ENCODE peak calls at places on chromosomes 11 and 22, in four cellular contexts. One of them, this sample, is unnamed.

GRCh38 chr11:12421386-12421785 is 44.0 kb downstream of the PARVA start:
- DNase-seq in breast epithelium: no peak
- DNase-seq in midbrain: no peak
- DNase-seq in stimulated activated CD4-positive, alpha-beta T cell treated with anti-CD3 and anti-CD28 coated beads, Interleukin-12 subunit alpha, Interleukin-12 subunit beta, amount 100 ng/mL, for 4 hours: no peak
- DNase-seq in this sample: no peak

GRCh38 chr22:46086577-46087335 is 63.6 kb upstream of the PPARA start:
- DNase-seq in breast epithelium: no peak
- DNase-seq in stimulated activated CD4-positive, alpha-beta T cell treated with anti-CD3 and anti-CD28 coated beads, Interleukin-12 subunit alpha, Interleukin-12 subunit beta, amount 100 ng/mL, for 4 hours: no peak
- DNase-seq in midbrain: no peak
- DNase-seq in this sample: no peak

GRCh38 chr11:122559734-122560382 is 95.7 kb upstream of the UBASH3B start:
- DNase-seq in breast epithelium: no peak
- DNase-seq in midbrain: no peak
- DNase-seq in stimulated activated CD4-positive, alpha-beta T cell treated with anti-CD3 and anti-CD28 coated beads, Interleukin-12 subunit alpha, Interleukin-12 subunit beta, amount 100 ng/mL, for 4 hours: no peak
- DNase-seq in this sample: no peak

GRCh38 chr22:39732625-39733024 is 160.9 kb downstream of the ENTHD1 start:
- DNase-seq in midbrain: no peak
- DNase-seq in stimulated activated CD4-positive, alpha-beta T cell treated with anti-CD3 and anti-CD28 coated beads, Interleukin-12 subunit alpha, Interleukin-12 subunit beta, amount 100 ng/mL, for 4 hours: no peak
- DNase-seq in breast epithelium: no peak
- DNase-seq in this sample: no peak

GRCh38 chr11:132862137-132862536 is 670.2 kb downstream of the OPCML start:
- DNase-seq in breast epithelium: no peak
- DNase-seq in midbrain: no peak
- DNase-seq in stimulated activated CD4-positive, alpha-beta T cell treated with anti-CD3 and anti-CD28 coated beads, Interleukin-12 subunit alpha, Interleukin-12 subunit beta, amount 100 ng/mL, for 4 hours: no peak
- DNase-seq in this sample: no peak

GRCh38 chr22:32823024-32823730 is 21.7 kb downstream of the TIMP3 start:
- DNase-seq in stimulated activated CD4-positive, alpha-beta T cell treated with anti-CD3 and anti-CD28 coated beads, Interleukin-12 subunit alpha, Interleukin-12 subunit beta, amount 100 ng/mL, for 4 hours: no peak
- DNase-seq in breast epithelium: no peak
- DNase-seq in midbrain: no peak
- DNase-seq in this sample: no peak

GRCh38 chr11:620935-621814 is 3.6 kb downstream of the CDHR5 start:
- DNase-seq in stimulated activated CD4-positive, alpha-beta T cell treated with anti-CD3 and anti-CD28 coated beads, Interleukin-12 subunit alpha, Interleukin-12 subunit beta, amount 100 ng/mL, for 4 hours: no peak
- DNase-seq in breast epithelium: no peak
- DNase-seq in midbrain: no peak
- DNase-seq in this sample: no peak

GRCh38 chr11:11672764-11673163 is 51.0 kb upstream of the GALNT18 start:
- DNase-seq in stimulated activated CD4-positive, alpha-beta T cell treated with anti-CD3 and anti-CD28 coated beads, Interleukin-12 subunit alpha, Interleukin-12 subunit beta, amount 100 ng/mL, for 4 hours: no peak
- DNase-seq in breast epithelium: no peak
- DNase-seq in midbrain: no peak
- DNase-seq in this sample: no peak

GRCh38 chr11:72633068-72633467 is 41.2 kb downstream of the PDE2A start:
- DNase-seq in breast epithelium: no peak
- DNase-seq in stimulated activated CD4-positive, alpha-beta T cell treated with anti-CD3 and anti-CD28 coated beads, Interleukin-12 subunit alpha, Interleukin-12 subunit beta, amount 100 ng/mL, for 4 hours: no peak
- DNase-seq in midbrain: no peak
- DNase-seq in this sample: no peak

GRCh38 chr22:45310331-45311032 is 748 bp downstream of the FAM118A start:
- DNase-seq in midbrain: no peak
- DNase-seq in stimulated activated CD4-positive, alpha-beta T cell treated with anti-CD3 and anti-CD28 coated beads, Interleukin-12 subunit alpha, Interleukin-12 subunit beta, amount 100 ng/mL, for 4 hours: no peak
- DNase-seq in breast epithelium: no peak
- DNase-seq in this sample: no peak

GRCh38 chr11:79263001-79263400 is 177.8 kb downstream of the TENM4 start:
- DNase-seq in breast epithelium: no peak
- DNase-seq in stimulated activated CD4-positive, alpha-beta T cell treated with anti-CD3 and anti-CD28 coated beads, Interleukin-12 subunit alpha, Interleukin-12 subunit beta, amount 100 ng/mL, for 4 hours: no peak
- DNase-seq in midbrain: no peak
- DNase-seq in this sample: no peak

GRCh38 chr22:45231293-45231692 is 9.4 kb downstream of the KIAA0930 start:
- DNase-seq in breast epithelium: no peak
- DNase-seq in midbrain: no peak
- DNase-seq in stimulated activated CD4-positive, alpha-beta T cell treated with anti-CD3 and anti-CD28 coated beads, Interleukin-12 subunit alpha, Interleukin-12 subunit beta, amount 100 ng/mL, for 4 hours: no peak
- DNase-seq in this sample: no peak

GRCh38 chr11:109236696-109237095 is 185.3 kb upstream of the C11orf87 start:
- DNase-seq in midbrain: no peak
- DNase-seq in breast epithelium: no peak
- DNase-seq in stimulated activated CD4-positive, alpha-beta T cell treated with anti-CD3 and anti-CD28 coated beads, Interleukin-12 subunit alpha, Interleukin-12 subunit beta, amount 100 ng/mL, for 4 hours: no peak
- DNase-seq in this sample: no peak

GRCh38 chr11:119389611-119390254 is 8.2 kb upstream of the USP2 start:
- DNase-seq in stimulated activated CD4-positive, alpha-beta T cell treated with anti-CD3 and anti-CD28 coated beads, Interleukin-12 subunit alpha, Interleukin-12 subunit beta, amount 100 ng/mL, for 4 hours: no peak
- DNase-seq in breast epithelium: no peak
- DNase-seq in midbrain: no peak
- DNase-seq in this sample: no peak

GRCh38 chr11:12070446-12071267 is 39.7 kb upstream of the MICAL2 start:
- DNase-seq in stimulated activated CD4-positive, alpha-beta T cell treated with anti-CD3 and anti-CD28 coated beads, Interleukin-12 subunit alpha, Interleukin-12 subunit beta, amount 100 ng/mL, for 4 hours: no peak
- DNase-seq in breast epithelium: no peak
- DNase-seq in midbrain: no peak
- DNase-seq in this sample: no peak

GRCh38 chr11:91435694-91436375 is 788.8 kb upstream of the FAT3 start:
- DNase-seq in stimulated activated CD4-positive, alpha-beta T cell treated with anti-CD3 and anti-CD28 coated beads, Interleukin-12 subunit alpha, Interleukin-12 subunit beta, amount 100 ng/mL, for 4 hours: no peak
- DNase-seq in breast epithelium: no peak
- DNase-seq in midbrain: no peak
- DNase-seq in this sample: no peak

GRCh38 chr22:25848954-25849353 is 107.0 kb downstream of the MYO18B start:
- DNase-seq in midbrain: no peak
- DNase-seq in breast epithelium: no peak
- DNase-seq in stimulated activated CD4-positive, alpha-beta T cell treated with anti-CD3 and anti-CD28 coated beads, Interleukin-12 subunit alpha, Interleukin-12 subunit beta, amount 100 ng/mL, for 4 hours: no peak
- DNase-seq in this sample: no peak

GRCh38 chr22:30268331-30268730 is 1.7 kb upstream of the OSM start:
- DNase-seq in breast epithelium: no peak
- DNase-seq in stimulated activated CD4-positive, alpha-beta T cell treated with anti-CD3 and anti-CD28 coated beads, Interleukin-12 subunit alpha, Interleukin-12 subunit beta, amount 100 ng/mL, for 4 hours: no peak
- DNase-seq in midbrain: no peak
- DNase-seq in this sample: no peak

GRCh38 chr22:20526628-20527355 is 19.4 kb downstream of the MED15 start:
- DNase-seq in midbrain: no peak
- DNase-seq in breast epithelium: no peak
- DNase-seq in stimulated activated CD4-positive, alpha-beta T cell treated with anti-CD3 and anti-CD28 coated beads, Interleukin-12 subunit alpha, Interleukin-12 subunit beta, amount 100 ng/mL, for 4 hours: no peak
- DNase-seq in this sample: no peak

GRCh38 chr11:894575-895201 is 15.9 kb downstream of the CHID1 start:
- DNase-seq in breast epithelium: no peak
- DNase-seq in midbrain: no peak
- DNase-seq in stimulated activated CD4-positive, alpha-beta T cell treated with anti-CD3 and anti-CD28 coated beads, Interleukin-12 subunit alpha, Interleukin-12 subunit beta, amount 100 ng/mL, for 4 hours: no peak
- DNase-seq in this sample: no peak

GRCh38 chr22:48713266-48714205 is 1114.1 kb downstream of the BRD1 start:
- DNase-seq in midbrain: no peak
- DNase-seq in breast epithelium: no peak
- DNase-seq in stimulated activated CD4-positive, alpha-beta T cell treated with anti-CD3 and anti-CD28 coated beads, Interleukin-12 subunit alpha, Interleukin-12 subunit beta, amount 100 ng/mL, for 4 hours: no peak
- DNase-seq in this sample: no peak

GRCh38 chr11:116590844-116591575 is 181.8 kb downstream of the BUD13 start:
- DNase-seq in breast epithelium: peak; percentile 22
- DNase-seq in stimulated activated CD4-positive, alpha-beta T cell treated with anti-CD3 and anti-CD28 coated beads, Interleukin-12 subunit alpha, Interleukin-12 subunit beta, amount 100 ng/mL, for 4 hours: no peak
- DNase-seq in midbrain: no peak
- DNase-seq in this sample: no peak

GRCh38 chr22:39327995-39328754 is 8.8 kb upstream of the RPL3 start:
- DNase-seq in stimulated activated CD4-positive, alpha-beta T cell treated with anti-CD3 and anti-CD28 coated beads, Interleukin-12 subunit alpha, Interleukin-12 subunit beta, amount 100 ng/mL, for 4 hours: no peak
- DNase-seq in breast epithelium: no peak
- DNase-seq in midbrain: no peak
- DNase-seq in this sample: no peak

GRCh38 chr11:15901790-15902189 is 454.6 kb downstream of the SOX6 start:
- DNase-seq in midbrain: no peak
- DNase-seq in breast epithelium: no peak
- DNase-seq in stimulated activated CD4-positive, alpha-beta T cell treated with anti-CD3 and anti-CD28 coated beads, Interleukin-12 subunit alpha, Interleukin-12 subunit beta, amount 100 ng/mL, for 4 hours: no peak
- DNase-seq in this sample: no peak

GRCh38 chr22:37545703-37546435 is 14.4 kb upstream of the CDC42EP1 start:
- DNase-seq in stimulated activated CD4-positive, alpha-beta T cell treated with anti-CD3 and anti-CD28 coated beads, Interleukin-12 subunit alpha, Interleukin-12 subunit beta, amount 100 ng/mL, for 4 hours: no peak
- DNase-seq in breast epithelium: peak; percentile 95
- DNase-seq in midbrain: peak; percentile 38
- DNase-seq in this sample: no peak

GRCh38 chr11:108206171-108206570 is 16.3 kb downstream of the NPAT start:
- DNase-seq in breast epithelium: no peak
- DNase-seq in stimulated activated CD4-positive, alpha-beta T cell treated with anti-CD3 and anti-CD28 coated beads, Interleukin-12 subunit alpha, Interleukin-12 subunit beta, amount 100 ng/mL, for 4 hours: no peak
- DNase-seq in midbrain: no peak
- DNase-seq in this sample: no peak

GRCh38 chr11:76329084-76329648 is 51.8 kb downstream of the THAP12 start:
- DNase-seq in stimulated activated CD4-positive, alpha-beta T cell treated with anti-CD3 and anti-CD28 coated beads, Interleukin-12 subunit alpha, Interleukin-12 subunit beta, amount 100 ng/mL, for 4 hours: no peak
- DNase-seq in midbrain: no peak
- DNase-seq in breast epithelium: no peak
- DNase-seq in this sample: no peak